ENCODE peak calls at places on chromosomes 5 and 9, in five cellular contexts. One of them, this sample, is unnamed.

GRCh38 chr9:105158898-105159297 is 85.6 kb upstream of the SLC44A1 start:
- DNase-seq in cardiac septum: no peak
- DNase-seq in HTR-8/SVneo: no peak
- DNase-seq in NCI-H1694 treated with DMSO at 0.1 percent for 48 hours: peak
- DNase-seq in hippocampal formation: no peak
- DNase-seq in this sample: no peak

GRCh38 chr9:81601639-81602623 is 87.4 kb downstream of the TLE1 start:
- DNase-seq in cardiac septum: no peak
- DNase-seq in HTR-8/SVneo: no peak
- DNase-seq in NCI-H1694 treated with DMSO at 0.1 percent for 48 hours: no peak
- DNase-seq in hippocampal formation: no peak
- DNase-seq in this sample: no peak

GRCh38 chr5:171313481-171314206 is 4.6 kb downstream of the TLX3 start:
- DNase-seq in cardiac septum: no peak
- DNase-seq in HTR-8/SVneo: no peak
- DNase-seq in NCI-H1694 treated with DMSO at 0.1 percent for 48 hours: no peak
- DNase-seq in hippocampal formation: no peak
- DNase-seq in this sample: no peak

GRCh38 chr9:17802249-17802857 is 223.5 kb downstream of the SH3GL2 start:
- DNase-seq in cardiac septum: no peak
- DNase-seq in HTR-8/SVneo: no peak
- DNase-seq in NCI-H1694 treated with DMSO at 0.1 percent for 48 hours: peak
- DNase-seq in hippocampal formation: peak
- DNase-seq in this sample: no peak

GRCh38 chr5:150124111-150124557 is 31.5 kb downstream of the PDGFRB start:
- DNase-seq in cardiac septum: no peak
- DNase-seq in HTR-8/SVneo: no peak
- DNase-seq in NCI-H1694 treated with DMSO at 0.1 percent for 48 hours: no peak
- DNase-seq in hippocampal formation: no peak
- DNase-seq in this sample: no peak

GRCh38 chr5:45113726-45114125 is 305.0 kb downstream of the MRPS30 start:
- DNase-seq in cardiac septum: no peak
- DNase-seq in HTR-8/SVneo: no peak
- DNase-seq in NCI-H1694 treated with DMSO at 0.1 percent for 48 hours: no peak
- DNase-seq in hippocampal formation: no peak
- DNase-seq in this sample: no peak

GRCh38 chr9:127968717-127969383 is 11.9 kb downstream of the EEIG1 start:
- DNase-seq in cardiac septum: peak
- DNase-seq in HTR-8/SVneo: no peak
- DNase-seq in NCI-H1694 treated with DMSO at 0.1 percent for 48 hours: no peak
- DNase-seq in hippocampal formation: no peak
- DNase-seq in this sample: no peak

GRCh38 chr9:129569506-129570449 is 51.1 kb downstream of the C9orf50 start:
- DNase-seq in cardiac septum: no peak
- DNase-seq in HTR-8/SVneo: no peak
- DNase-seq in NCI-H1694 treated with DMSO at 0.1 percent for 48 hours: no peak
- DNase-seq in hippocampal formation: no peak
- DNase-seq in this sample: no peak

GRCh38 chr9:14159440-14160222 is 154.3 kb downstream of the NFIB start:
- DNase-seq in cardiac septum: no peak
- DNase-seq in HTR-8/SVneo: no peak
- DNase-seq in NCI-H1694 treated with DMSO at 0.1 percent for 48 hours: no peak
- DNase-seq in hippocampal formation: no peak
- DNase-seq in this sample: no peak

GRCh38 chr9:106961623-106962022 is 98.7 kb downstream of the ZNF462 start:
- DNase-seq in cardiac septum: no peak
- DNase-seq in HTR-8/SVneo: no peak
- DNase-seq in NCI-H1694 treated with DMSO at 0.1 percent for 48 hours: no peak
- DNase-seq in hippocampal formation: no peak
- DNase-seq in this sample: no peak

GRCh38 chr9:127905788-127906191 is 6.4 kb upstream of the ST6GALNAC6 start:
- DNase-seq in cardiac septum: no peak
- DNase-seq in HTR-8/SVneo: no peak
- DNase-seq in NCI-H1694 treated with DMSO at 0.1 percent for 48 hours: no peak
- DNase-seq in hippocampal formation: peak
- DNase-seq in this sample: no peak

GRCh38 chr5:73233461-73234151 is 60.6 kb downstream of the TMEM174 start:
- DNase-seq in cardiac septum: no peak
- DNase-seq in HTR-8/SVneo: no peak
- DNase-seq in NCI-H1694 treated with DMSO at 0.1 percent for 48 hours: no peak
- DNase-seq in hippocampal formation: no peak
- DNase-seq in this sample: no peak

GRCh38 chr5:79689541-79690466 is at the start of gene CMYA5:
- DNase-seq in cardiac septum: peak
- DNase-seq in HTR-8/SVneo: no peak
- DNase-seq in NCI-H1694 treated with DMSO at 0.1 percent for 48 hours: no peak
- DNase-seq in hippocampal formation: no peak
- DNase-seq in this sample: no peak

GRCh38 chr9:81424431-81424830 is 264.9 kb downstream of the TLE1 start:
- DNase-seq in cardiac septum: no peak
- DNase-seq in HTR-8/SVneo: no peak
- DNase-seq in NCI-H1694 treated with DMSO at 0.1 percent for 48 hours: no peak
- DNase-seq in hippocampal formation: no peak
- DNase-seq in this sample: no peak

GRCh38 chr5:16665611-16666010 is 48.8 kb upstream of the RETREG1 start:
- DNase-seq in cardiac septum: no peak
- DNase-seq in HTR-8/SVneo: no peak
- DNase-seq in NCI-H1694 treated with DMSO at 0.1 percent for 48 hours: no peak
- DNase-seq in hippocampal formation: no peak
- DNase-seq in this sample: no peak

GRCh38 chr9:134766587-134766986 is 114.0 kb upstream of the FCN2 start:
- DNase-seq in cardiac septum: no peak
- DNase-seq in HTR-8/SVneo: no peak
- DNase-seq in NCI-H1694 treated with DMSO at 0.1 percent for 48 hours: no peak
- DNase-seq in hippocampal formation: no peak
- DNase-seq in this sample: no peak

GRCh38 chr5:153711755-153712154 is 221.3 kb downstream of the GRIA1 start:
- DNase-seq in cardiac septum: no peak
- DNase-seq in HTR-8/SVneo: no peak
- DNase-seq in NCI-H1694 treated with DMSO at 0.1 percent for 48 hours: no peak
- DNase-seq in hippocampal formation: no peak
- DNase-seq in this sample: no peak

GRCh38 chr5:132302413-132302812 is 8.2 kb downstream of the SLC22A4 start:
- DNase-seq in cardiac septum: no peak
- DNase-seq in HTR-8/SVneo: no peak
- DNase-seq in NCI-H1694 treated with DMSO at 0.1 percent for 48 hours: no peak
- DNase-seq in hippocampal formation: no peak
- DNase-seq in this sample: no peak

GRCh38 chr5:6359941-6360683 is 18.2 kb downstream of the MED10 start:
- DNase-seq in cardiac septum: peak
- DNase-seq in HTR-8/SVneo: no peak
- DNase-seq in NCI-H1694 treated with DMSO at 0.1 percent for 48 hours: no peak
- DNase-seq in hippocampal formation: no peak
- DNase-seq in this sample: no peak

GRCh38 chr5:111984044-111984443 is 227.1 kb upstream of the NREP start:
- DNase-seq in cardiac septum: no peak
- DNase-seq in HTR-8/SVneo: peak
- DNase-seq in NCI-H1694 treated with DMSO at 0.1 percent for 48 hours: no peak
- DNase-seq in hippocampal formation: no peak
- DNase-seq in this sample: no peak

GRCh38 chr9:131420913-131421312 is 27.0 kb downstream of the PRRC2B start:
- DNase-seq in cardiac septum: no peak
- DNase-seq in HTR-8/SVneo: no peak
- DNase-seq in NCI-H1694 treated with DMSO at 0.1 percent for 48 hours: no peak
- DNase-seq in hippocampal formation: no peak
- DNase-seq in this sample: no peak

GRCh38 chr9:99807276-99807852 is 14.3 kb upstream of the NR4A3 start:
- DNase-seq in cardiac septum: peak
- DNase-seq in HTR-8/SVneo: peak
- DNase-seq in NCI-H1694 treated with DMSO at 0.1 percent for 48 hours: peak
- DNase-seq in hippocampal formation: peak
- DNase-seq in this sample: no peak

GRCh38 chr5:93607367-93608258 is 24.6 kb downstream of the NR2F1 start:
- DNase-seq in cardiac septum: no peak
- DNase-seq in HTR-8/SVneo: peak
- DNase-seq in NCI-H1694 treated with DMSO at 0.1 percent for 48 hours: peak
- DNase-seq in hippocampal formation: peak
- DNase-seq in this sample: no peak

GRCh38 chr9:131733601-131734061 is 6.2 kb downstream of the RAPGEF1 start:
- DNase-seq in cardiac septum: no peak
- DNase-seq in HTR-8/SVneo: peak
- DNase-seq in NCI-H1694 treated with DMSO at 0.1 percent for 48 hours: peak
- DNase-seq in hippocampal formation: no peak
- DNase-seq in this sample: no peak

GRCh38 chr5:2739360-2740050 is 12.0 kb downstream of the IRX2 start:
- DNase-seq in cardiac septum: peak
- DNase-seq in HTR-8/SVneo: no peak
- DNase-seq in NCI-H1694 treated with DMSO at 0.1 percent for 48 hours: no peak
- DNase-seq in hippocampal formation: no peak
- DNase-seq in this sample: no peak

GRCh38 chr9:109767404-109767803 is 12.6 kb upstream of the PALM2AKAP2 start:
- DNase-seq in cardiac septum: no peak
- DNase-seq in HTR-8/SVneo: no peak
- DNase-seq in NCI-H1694 treated with DMSO at 0.1 percent for 48 hours: no peak
- DNase-seq in hippocampal formation: no peak
- DNase-seq in this sample: no peak

GRCh38 chr5:122415481-122416120 is 103.6 kb downstream of the SNCAIP start:
- DNase-seq in cardiac septum: no peak
- DNase-seq in HTR-8/SVneo: peak
- DNase-seq in NCI-H1694 treated with DMSO at 0.1 percent for 48 hours: peak
- DNase-seq in hippocampal formation: peak
- DNase-seq in this sample: no peak

This sample was measured in cortex of kidney.